ENCODE peak calls at places on chromosomes 13 and 19, in four cellular contexts. O is activated CD8-positive, alpha-beta memory T cell treated with anti-CD3 and anti-CD28 coated beads for 48 hours; V is uterus; D is smooth muscle cell of the brain vasculature. G is an unnamed sample.

GRCh38 chr13:36736119-36736726 is 62.4 kb downstream of the SERTM1 start:
- DNase-seq in O (no peak), V (peak; percentile 35), D (peak; percentile 43), G (no peak)

GRCh38 chr13:36530050-36530789 is 97.9 kb downstream of the CCNA1 start:
- DNase-seq in O (no peak), V (peak; percentile 54), D (no peak), G (no peak)

GRCh38 chr19:11535792-11536595 is 2.7 kb upstream of the CNN1 start:
- DNase-seq in O (peak; percentile 74), V (peak; percentile 94), D (peak; percentile 68), G (peak; percentile 97)

GRCh38 chr19:56355517-56355916 is 37.8 kb downstream of the ZNF582 start:
- DNase-seq in O (no peak), V (no peak), D (no peak), G (no peak)

GRCh38 chr19:35040826-35041547 is 534 bp upstream of the HPN start:
- DNase-seq in O (no peak), V (peak; percentile 78), D (no peak), G (no peak)

GRCh38 chr13:112202266-112202665 is 135.3 kb downstream of the SOX1 start:
- DNase-seq in O (no peak), V (no peak), D (no peak), G (peak; percentile 46)

GRCh38 chr13:92677571-92677970 is 549.0 kb upstream of the GPC6 start:
- DNase-seq in O (no peak), V (no peak), D (no peak), G (no peak)

GRCh38 chr19:28737021-28737525 is 475.9 kb downstream of the UQCRFS1 start:
- DNase-seq in O (no peak), V (no peak), D (peak; percentile 7), G (peak; percentile 27)

GRCh38 chr13:30077338-30077737 is 226.9 kb upstream of the UBL3 start:
- DNase-seq in O (no peak), V (no peak), D (no peak), G (no peak)

GRCh38 chr13:111280226-111280625 is 40.2 kb upstream of the TEX29 start:
- DNase-seq in O (no peak), V (no peak), D (no peak), G (no peak)

GRCh38 chr13:29589967-29590366 is 5.5 kb downstream of the SLC7A1 start:
- DNase-seq in O (no peak), V (no peak), D (no peak), G (no peak)

GRCh38 chr19:17391371-17392151 is 2.4 kb downstream of the CCDC194 start:
- DNase-seq in O (no peak), V (no peak), D (no peak), G (no peak)

GRCh38 chr19:34241513-34242337 is 12.6 kb upstream of the GARRE1 start:
- DNase-seq in O (no peak), V (no peak), D (no peak), G (no peak)

GRCh38 chr19:39407394-39407643 is 672 bp downstream of the ZFP36 start:
- DNase-seq in O (no peak), V (no peak), D (no peak), G (no peak)

GRCh38 chr19:13164370-13165090 is 14.3 kb downstream of the IER2 start:
- DNase-seq in O (no peak), V (peak; percentile 65), D (no peak), G (peak; percentile 60)

GRCh38 chr13:33033361-33033812 is 17.2 kb downstream of the KL start:
- DNase-seq in O (no peak), V (no peak), D (no peak), G (no peak)

GRCh38 chr19:39223703-39224279 is 19.7 kb upstream of the SYCN start:
- DNase-seq in O (no peak), V (no peak), D (no peak), G (no peak)

GRCh38 chr19:42419309-42419708 is 7.9 kb downstream of the LIPE start:
- DNase-seq in O (no peak), V (no peak), D (no peak), G (no peak)

GRCh38 chr13:111875922-111876321 is 191.0 kb upstream of the SOX1 start:
- DNase-seq in O (no peak), V (no peak), D (no peak), G (no peak)

GRCh38 chr19:6543866-6544347 is 13.1 kb downstream of the TNFSF9 start:
- DNase-seq in O (no peak), V (no peak), D (no peak), G (no peak)

GRCh38 chr19:45306522-45307027 is 16.1 kb downstream of the CKM start:
- DNase-seq in O (no peak), V (no peak), D (no peak), G (no peak)

GRCh38 chr13:74895042-74895811 is 586.7 kb downstream of the TBC1D4 start:
- DNase-seq in O (no peak), V (no peak), D (no peak), G (no peak)

GRCh38 chr19:4557971-4558941 is 1.2 kb downstream of the SEMA6B start:
- DNase-seq in O (peak; percentile 31), V (peak; percentile 34), D (no peak), G (no peak)

GRCh38 chr19:32816555-32817099 is 52.9 kb downstream of the SLC7A9 start:
- DNase-seq in O (no peak), V (no peak), D (no peak), G (no peak)

G was measured in SJSA1.